ENCODE peak calls at places on chromosomes 5 and 9, in six cellular contexts. A, P, U, D, C and I are unnamed samples.

GRCh38 chr5:41736641-41737040 is 133.6 kb downstream of the OXCT1 start:
- DNase-seq in A (no peak), P (no peak), U (no peak), D (no peak), C (no peak), I (no peak)

GRCh38 chr9:131986576-131986975 is 93.1 kb downstream of the MED27 start:
- DNase-seq in A (no peak), P (no peak), U (no peak), D (no peak), C (no peak), I (no peak)

GRCh38 chr9:32384364-32385134 is at the start of gene ACO1:
- DNase-seq in A (peak), P (peak), U (peak), D (peak), C (peak), I (no peak)

GRCh38 chr9:82081507-82081906 is 92.9 kb downstream of the SPATA31D1 start:
- DNase-seq in A (no peak), P (no peak), U (no peak), D (no peak), C (no peak), I (no peak)

GRCh38 chr5:78644129-78644528 is 4.4 kb downstream of the LHFPL2 start:
- DNase-seq in A (no peak), P (no peak), U (no peak), D (no peak), C (no peak), I (no peak)

GRCh38 chr5:43313854-43314457 is 744 bp upstream of the HMGCS1 start:
- DNase-seq in A (no peak), P (no peak), U (no peak), D (no peak), C (no peak), I (no peak)

GRCh38 chr5:173890195-173890951 is 2.2 kb downstream of the CPEB4 start:
- DNase-seq in A (peak), P (no peak), U (no peak), D (no peak), C (no peak), I (no peak)

GRCh38 chr5:131575660-131576227 is 59.3 kb downstream of the RAPGEF6 start:
- DNase-seq in A (no peak), P (no peak), U (no peak), D (no peak), C (no peak), I (no peak)

GRCh38 chr5:178234121-178234752 is 1.6 kb upstream of the PHYKPL start:
- DNase-seq in A (no peak), P (no peak), U (no peak), D (no peak), C (no peak), I (no peak)

GRCh38 chr5:74242516-74242915 is 398.0 kb downstream of the ENC1 start:
- DNase-seq in A (no peak), P (no peak), U (no peak), D (no peak), C (no peak), I (no peak)

GRCh38 chr9:132312426-132312825 is 42.4 kb downstream of the SETX start:
- DNase-seq in A (no peak), P (no peak), U (no peak), D (no peak), C (no peak), I (no peak)

GRCh38 chr5:17304282-17304681 is 86.9 kb downstream of the BASP1 start:
- DNase-seq in A (no peak), P (no peak), U (no peak), D (no peak), C (no peak), I (no peak)

GRCh38 chr5:146962801-146963355 is 84.3 kb upstream of the PPP2R2B start:
- DNase-seq in A (no peak), P (no peak), U (no peak), D (no peak), C (no peak), I (no peak)

GRCh38 chr9:37639109-37639748 is 11.5 kb upstream of the FRMPD1 start:
- DNase-seq in A (no peak), P (no peak), U (no peak), D (no peak), C (no peak), I (no peak)

GRCh38 chr5:97000391-97000790 is 64.5 kb downstream of the LNPEP start:
- DNase-seq in A (no peak), P (no peak), U (no peak), D (no peak), C (no peak), I (no peak)

GRCh38 chr5:139079969-139080368 is 118.2 kb downstream of the SIL1 start:
- DNase-seq in A (no peak), P (no peak), U (no peak), D (no peak), C (no peak), I (no peak)

GRCh38 chr9:70170151-70170795 is 88.5 kb upstream of the SMC5 start:
- DNase-seq in A (no peak), P (no peak), U (no peak), D (no peak), C (no peak), I (no peak)

GRCh38 chr9:71830929-71831328 is 62.6 kb upstream of the CEMIP2 start:
- DNase-seq in A (no peak), P (no peak), U (no peak), D (no peak), C (no peak), I (no peak)

GRCh38 chr9:36550135-36550534 is 22.6 kb upstream of the MELK start:
- DNase-seq in A (no peak), P (no peak), U (no peak), D (no peak), C (no peak), I (no peak)

GRCh38 chr5:59149271-59149670 is 566.4 kb downstream of the RAB3C start:
- DNase-seq in A (no peak), P (no peak), U (no peak), D (no peak), C (no peak), I (no peak)

GRCh38 chr5:63125862-63126261 is 547.2 kb downstream of the LRRC70 start:
- DNase-seq in A (no peak), P (no peak), U (no peak), D (peak), C (no peak), I (no peak)

GRCh38 chr5:74640450-74641013 is at the start of gene ENC1:
- DNase-seq in A (peak), P (peak), U (no peak), D (peak), C (peak), I (no peak)

GRCh38 chr5:68405784-68406183 is 190.2 kb downstream of the PIK3R1 start:
- DNase-seq in A (peak), P (no peak), U (no peak), D (no peak), C (no peak), I (no peak)

GRCh38 chr5:57725628-57726504 is 243.3 kb upstream of the ACTBL2 start:
- DNase-seq in A (no peak), P (no peak), U (no peak), D (no peak), C (no peak), I (no peak)

GRCh38 chr9:137110911-137111787 is 3.4 kb downstream of the DPP7 start:
- DNase-seq in A (no peak), P (no peak), U (no peak), D (no peak), C (peak), I (no peak)

GRCh38 chr5:124627815-124628214 is 118.6 kb downstream of the ZNF608 start:
- DNase-seq in A (no peak), P (no peak), U (no peak), D (no peak), C (no peak), I (no peak)

GRCh38 chr5:124626053-124626452 is 120.4 kb downstream of the ZNF608 start:
- DNase-seq in A (no peak), P (no peak), U (no peak), D (no peak), C (no peak), I (no peak)

GRCh38 chr5:124630767-124631704 is 115.4 kb downstream of the ZNF608 start:
- DNase-seq in A (no peak), P (no peak), U (no peak), D (no peak), C (no peak), I (no peak)

GRCh38 chr5:124628251-124628650 is 118.2 kb downstream of the ZNF608 start:
- DNase-seq in A (no peak), P (no peak), U (no peak), D (no peak), C (no peak), I (no peak)

DNA sequence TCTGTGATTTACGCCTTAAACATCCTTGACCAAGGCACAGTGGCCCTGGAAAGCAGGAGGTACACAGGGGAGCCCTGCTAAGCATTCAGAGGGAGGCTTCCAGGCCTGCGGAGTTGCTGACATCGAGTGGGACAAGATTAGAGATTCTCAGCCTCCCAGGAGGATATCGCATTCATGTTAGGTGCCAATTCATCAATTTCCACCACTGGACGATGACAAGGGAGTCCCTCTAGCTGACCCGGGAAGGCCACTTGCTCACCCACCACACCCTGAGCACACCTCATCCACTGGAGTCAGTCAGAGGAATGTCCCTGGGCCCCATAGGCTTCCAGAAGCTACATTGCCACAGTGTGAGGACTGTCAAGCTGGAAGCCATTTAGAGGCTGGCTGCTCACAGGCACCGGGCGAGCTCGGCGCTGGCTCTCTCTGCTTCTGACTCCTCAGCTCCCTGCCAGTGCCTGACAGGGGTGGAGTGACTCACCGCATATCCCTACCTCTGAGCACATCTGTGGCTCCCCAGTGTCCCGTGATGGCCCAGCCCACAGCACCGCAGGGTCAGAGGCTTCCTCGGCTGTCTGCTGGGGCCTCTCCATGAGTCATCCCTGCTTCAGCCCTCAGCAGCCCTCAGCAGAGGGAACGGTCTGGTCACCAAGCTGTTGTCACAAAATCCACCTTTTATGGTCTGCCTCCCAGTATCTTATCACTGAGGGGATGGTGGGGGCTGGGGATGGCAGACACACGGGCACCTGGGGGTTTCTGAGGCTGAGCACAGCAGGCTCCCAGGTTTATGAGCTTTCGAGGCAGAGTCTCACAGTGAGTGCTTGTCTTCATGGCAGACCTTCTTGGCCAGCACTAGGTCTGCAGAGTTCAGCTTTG is 117.5 kb downstream of the ZNF608 start:
- DNase-seq in A (peak), P (no peak), U (no peak), D (peak), C (peak), I (no peak)
- TF ChIP-seq POLR2AphosphoS5 in A (peak), P (no peak), U (no peak), D (no peak), C (no peak), I (peak)

GRCh38 chr9:125476645-125477044 is 215.0 kb downstream of the GAPVD1 start:
- DNase-seq in A (peak), P (no peak), U (no peak), D (peak), C (no peak), I (no peak)

GRCh38 chr9:125470767-125471580 is 209.3 kb downstream of the GAPVD1 start:
- DNase-seq in A (no peak), P (no peak), U (no peak), D (no peak), C (peak), I (no peak)

GRCh38 chr9:125475385-125475784 is 213.8 kb downstream of the GAPVD1 start:
- DNase-seq in A (no peak), P (no peak), U (no peak), D (no peak), C (no peak), I (no peak)

GRCh38 chr9:125472562-125472925 is 210.9 kb downstream of the GAPVD1 start:
- DNase-seq in A (no peak), P (no peak), U (no peak), D (no peak), C (no peak), I (no peak)

GRCh38 chr9:125472926-125473701 is 211.5 kb downstream of the GAPVD1 start:
- DNase-seq in A (peak), P (no peak), U (no peak), D (peak), C (no peak), I (no peak)
- TF ChIP-seq CTCF in A (peak), P (no peak), U (no peak), D (no peak), C (no peak), I (no peak)

GRCh38 chr5:116605310-116606070 is 30.9 kb upstream of the SEMA6A start:
- DNase-seq in A (no peak), P (no peak), U (no peak), D (no peak), C (no peak), I (no peak)

GRCh38 chr5:116595498-116595897 is 20.9 kb upstream of the SEMA6A start:
- DNase-seq in A (no peak), P (no peak), U (no peak), D (no peak), C (no peak), I (no peak)

GRCh38 chr5:116598871-116599270 is 24.2 kb upstream of the SEMA6A start:
- DNase-seq in A (no peak), P (no peak), U (no peak), D (no peak), C (no peak), I (no peak)

GRCh38 chr5:116600876-116601275 is 26.3 kb upstream of the SEMA6A start:
- DNase-seq in A (no peak), P (no peak), U (no peak), D (no peak), C (no peak), I (no peak)
- TF ChIP-seq POLR2AphosphoS5 in A (no peak), P (no peak), U (no peak), D (no peak), C (no peak), I (no peak)

GRCh38 chr5:28344803-28345433 is 1306.5 kb upstream of the CDH9 start:
- DNase-seq in A (peak), P (no peak), U (peak), D (peak), C (no peak), I (no peak)
- TF ChIP-seq CTCF in A (peak), P (no peak), U (peak), D (peak), C (no peak), I (no peak)

GRCh38 chr9:110121170-110121569 is 86.8 kb downstream of the C9orf152 start:
- DNase-seq in A (no peak), P (no peak), U (no peak), D (no peak), C (no peak), I (no peak)
- TF ChIP-seq POLR2AphosphoS5 in A (no peak), P (no peak), U (no peak), D (no peak), C (no peak), I (no peak)

GRCh38 chr5:24535646-24536045 is 109.1 kb downstream of the CDH10 start:
- DNase-seq in A (no peak), P (no peak), U (no peak), D (no peak), C (no peak), I (no peak)

GRCh38 chr5:24530907-24531306 is 113.9 kb downstream of the CDH10 start:
- DNase-seq in A (no peak), P (no peak), U (no peak), D (no peak), C (no peak), I (no peak)
- TF ChIP-seq CTCF in A (no peak), P (no peak), U (no peak), D (no peak), C (no peak), I (no peak)

DNA sequence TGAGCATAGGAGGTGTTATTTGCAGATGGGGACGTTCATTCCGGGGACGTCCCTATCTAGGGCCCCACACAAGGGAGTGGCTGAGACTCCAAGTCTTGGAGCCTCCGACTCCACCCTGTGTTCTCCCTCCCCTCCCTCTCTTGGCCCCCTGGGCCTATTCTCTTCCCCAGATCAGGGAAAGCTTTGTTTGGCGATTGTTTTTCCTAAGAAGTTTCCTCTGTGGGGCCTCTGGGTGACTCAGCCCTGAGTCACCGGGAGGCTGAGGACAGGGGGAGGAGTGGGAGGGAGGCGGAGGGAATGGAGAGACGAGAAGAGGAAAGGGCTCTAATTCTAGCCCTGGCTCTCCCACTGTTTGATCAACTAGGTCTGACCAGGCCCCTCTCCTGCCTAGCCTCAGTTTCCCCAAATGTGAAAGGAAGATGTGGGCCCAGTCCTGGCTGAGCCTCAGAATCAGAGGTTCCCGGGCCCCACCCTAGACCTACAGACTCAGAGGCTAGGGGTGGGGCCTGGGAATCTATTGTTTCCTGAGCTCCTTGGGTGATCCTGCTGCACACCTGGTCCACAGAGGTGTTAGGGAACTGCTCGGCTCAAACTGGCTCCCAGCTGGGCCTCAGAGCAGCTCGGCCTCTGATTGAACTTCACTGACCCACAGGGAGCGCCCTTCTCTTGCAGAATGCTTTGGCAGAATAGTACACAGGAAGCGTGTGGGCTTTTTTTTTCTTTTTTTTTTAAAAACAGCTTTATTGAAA is 19.2 kb downstream of the GSN start:
- DNase-seq in A (peak), P (peak), U (no peak), D (peak), C (no peak), I (no peak)
- TF ChIP-seq POLR2AphosphoS5 in A (peak), P (peak), U (no peak), D (no peak), C (peak), I (peak)

GRCh38 chr5:140174472-140175366 is at the start of gene CYSTM1:
- DNase-seq in A (peak), P (peak), U (peak), D (peak), C (peak), I (no peak)
- TF ChIP-seq CTCF in A (no peak), P (no peak), U (no peak), D (no peak), C (no peak), I (no peak)

GRCh38 chr9:90770927-90771326 is 30.7 kb upstream of the SYK start:
- DNase-seq in A (no peak), P (no peak), U (no peak), D (no peak), C (no peak), I (no peak)

GRCh38 chr9:90772381-90772780 is 29.2 kb upstream of the SYK start:
- DNase-seq in A (no peak), P (no peak), U (no peak), D (no peak), C (no peak), I (no peak)

GRCh38 chr9:90775657-90776056 is 26.0 kb upstream of the SYK start:
- DNase-seq in A (no peak), P (no peak), U (no peak), D (no peak), C (no peak), I (no peak)

GRCh38 chr9:90773593-90773992 is 28.0 kb upstream of the SYK start:
- DNase-seq in A (no peak), P (no peak), U (no peak), D (no peak), C (no peak), I (no peak)

GRCh38 chr9:90774682-90775081 is 26.9 kb upstream of the SYK start:
- DNase-seq in A (no peak), P (no peak), U (peak), D (no peak), C (no peak), I (no peak)
- TF ChIP-seq POLR2AphosphoS5 in A (no peak), P (no peak), U (no peak), D (no peak), C (no peak), I (no peak)